ENCODE peak calls at places on chromosomes 13 and 19, in six cellular contexts. I is Peyer's patch, V is AG04450, G is breast epithelium, L is lower lobe of right lung, X is neural progenitor cell. Q is an unnamed sample.

GRCh38 chr19:3668331-3669133 is 31.7 kb downstream of the PIP5K1C start:
- DNase-seq in G (no peak), V (no peak), L (no peak), I (no peak), X (no peak), Q (no peak)

GRCh38 chr19:19997656-19998268 is 41.5 kb downstream of the ZNF682 start:
- DNase-seq in X (peak), L (no peak), G (peak), I (peak), V (no peak), Q (no peak)

GRCh38 chr13:51502206-51502651 is 49.4 kb upstream of the INTS6 start:
- DNase-seq in L (no peak), X (no peak), V (no peak), I (no peak), G (no peak), Q (no peak)

GRCh38 chr19:32843716-32844245 is 25.8 kb downstream of the SLC7A9 start:
- DNase-seq in X (no peak), V (no peak), G (no peak), L (no peak), I (no peak), Q (no peak)

GRCh38 chr13:77518266-77518665 is 17.2 kb upstream of the SCEL start:
- DNase-seq in L (no peak), G (no peak), I (no peak), X (no peak), V (no peak), Q (no peak)

GRCh38 chr13:44051923-44052322 is 172.2 kb downstream of the LACC1 start:
- DNase-seq in X (no peak), L (no peak), V (no peak), I (no peak), G (no peak), Q (no peak)

GRCh38 chr19:22623841-22624221 is 10.3 kb upstream of the ZNF492 start:
- DNase-seq in G (no peak), X (no peak), I (no peak), V (no peak), L (no peak), Q (no peak)

GRCh38 chr19:30253581-30253996 is 118.6 kb upstream of the ZNF536 start:
- DNase-seq in X (peak), I (no peak), G (no peak), L (no peak), V (no peak), Q (no peak)

GRCh38 chr13:20911037-20911436 is 8.5 kb upstream of the XPO4 start:
- DNase-seq in I (no peak), G (no peak), V (no peak), X (no peak), L (no peak), Q (no peak)

GRCh38 chr19:10258080-10258710 is 6.2 kb downstream of the MRPL4 start:
- DNase-seq in V (no peak), I (no peak), X (no peak), L (no peak), G (no peak), Q (no peak)
- H3K27ac ChIP-seq in V (no peak), I (no peak), X (no peak), L (no peak), G (no peak), Q (no peak)

GRCh38 chr19:5515737-5516136 is 52.0 kb downstream of the TINCR start:
- DNase-seq in V (no peak), L (no peak), I (no peak), X (no peak), G (no peak), Q (no peak)
- TF ChIP-seq CTCF in V (no peak), L (no peak), I (no peak), X (peak), G (no peak), Q (no peak)

GRCh38 chr13:99174533-99175100 is 26.0 kb upstream of the UBAC2 start:
- DNase-seq in G (no peak), I (no peak), V (no peak), L (no peak), X (no peak), Q (no peak)

GRCh38 chr13:99178636-99179035 is 22.0 kb upstream of the UBAC2 start:
- DNase-seq in V (no peak), I (peak), G (no peak), X (no peak), L (no peak), Q (peak)

GRCh38 chr13:99173606-99174005 is 27.0 kb upstream of the UBAC2 start:
- DNase-seq in I (no peak), X (no peak), L (no peak), V (no peak), G (no peak), Q (no peak)

GRCh38 chr13:99176309-99177276 is 24.1 kb upstream of the UBAC2 start:
- DNase-seq in X (peak), G (peak), V (no peak), L (peak), I (peak), Q (peak)

DNA sequence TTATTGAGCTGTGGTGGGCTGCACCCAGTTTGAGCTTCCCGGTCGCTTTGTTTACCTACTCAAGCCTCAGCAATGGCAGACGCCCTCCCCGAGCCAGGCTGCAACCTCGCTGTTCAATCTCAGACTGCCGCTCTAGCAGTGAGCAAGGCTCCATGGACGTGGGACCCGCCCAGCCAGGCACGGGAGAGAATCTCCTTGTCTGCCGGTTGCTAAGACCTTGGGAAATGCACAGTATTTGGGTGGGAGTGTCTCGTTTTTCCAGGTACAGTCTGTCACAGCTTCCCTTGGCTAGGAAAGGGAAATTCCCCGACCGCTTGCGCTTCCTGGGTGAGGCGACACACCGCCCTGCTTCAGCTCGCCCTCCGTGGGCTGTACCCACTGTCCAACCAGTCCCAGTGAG is 27.7 kb upstream of the UBAC2 start:
- DNase-seq in G (no peak), I (no peak), L (no peak), X (no peak), V (no peak), Q (no peak)
- H3K27ac ChIP-seq in G (no peak), I (no peak), L (no peak), X (no peak), V (no peak), Q (no peak)

GRCh38 chr19:1794424-1795185 is 17.5 kb downstream of the ATP8B3 start:
- DNase-seq in L (no peak), V (no peak), G (no peak), I (no peak), X (no peak), Q (no peak)
- TF ChIP-seq CTCF in L (no peak), V (no peak), G (no peak), I (no peak), X (no peak), Q (no peak)

DNA sequence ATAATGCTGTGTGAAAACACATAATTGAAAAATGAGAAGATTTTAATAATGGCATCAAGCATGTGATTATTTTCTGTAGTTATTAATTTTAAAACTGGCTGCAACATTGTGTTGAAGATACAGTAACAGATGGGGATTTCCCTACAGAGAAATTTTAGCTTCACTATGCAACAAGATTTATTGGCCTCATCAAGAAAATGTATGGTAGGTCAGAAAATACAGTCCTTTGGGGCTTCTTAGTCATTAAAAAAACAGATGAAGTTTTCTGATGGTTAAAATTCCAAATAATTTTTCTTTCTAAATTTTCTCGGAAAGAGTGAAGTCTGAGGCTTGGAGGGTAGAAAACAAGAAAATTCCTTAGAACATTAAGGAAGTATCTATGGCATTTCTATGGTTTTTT is 1790.8 kb upstream of the PCDH20 start:
- DNase-seq in V (no peak), G (no peak), X (no peak), L (no peak), I (no peak), Q (no peak)
- H3K27ac ChIP-seq in V (no peak), G (no peak), X (no peak), L (no peak), I (no peak), Q (no peak)

GRCh38 chr13:113209336-113209879 is at the start of gene CUL4A:
- DNase-seq in L (peak), V (no peak), X (peak), I (peak), G (peak), Q (peak)

GRCh38 chr13:113208424-113209335 is at the start of gene PCID2:
- DNase-seq in L (peak), G (peak), V (no peak), I (peak), X (peak), Q (peak)

GRCh38 chr13:113210834-113211233 is 1.4 kb downstream of the CUL4A start:
- DNase-seq in L (no peak), X (no peak), I (no peak), G (no peak), V (no peak), Q (no peak)

GRCh38 chr13:113211774-113212173 is 2.4 kb downstream of the CUL4A start:
- DNase-seq in L (no peak), X (peak), I (no peak), V (no peak), G (no peak), Q (no peak)

GRCh38 chr13:113209880-113210421 is 538 bp downstream of the CUL4A start:
- DNase-seq in I (peak), V (no peak), X (peak), G (no peak), L (peak), Q (peak)
- TF ChIP-seq CTCF in I (no peak), V (no peak), X (no peak), G (no peak), L (peak), Q (no peak)

GRCh38 chr19:46347572-46347883 is 641 bp downstream of the PPP5C start:
- DNase-seq in I (no peak), G (no peak), X (no peak), L (no peak), V (no peak), Q (no peak)
- H3K27ac ChIP-seq in I (peak), G (peak), X (no peak), L (peak), V (no peak), Q (peak)

GRCh38 chr13:49646688-49647087 is 18.4 kb downstream of the ARL11 start:
- DNase-seq in X (no peak), V (no peak), L (no peak), I (no peak), G (no peak), Q (no peak)

GRCh38 chr13:49651775-49652690 is 23.7 kb downstream of the ARL11 start:
- DNase-seq in L (no peak), I (no peak), V (no peak), G (no peak), X (no peak), Q (peak)

GRCh38 chr13:49652691-49653305 is 24.5 kb downstream of the ARL11 start:
- DNase-seq in I (no peak), G (no peak), X (peak), V (no peak), L (no peak), Q (peak)

GRCh38 chr13:49649963-49650312 is 21.6 kb downstream of the ARL11 start:
- DNase-seq in V (no peak), X (no peak), I (no peak), L (no peak), G (no peak), Q (peak)

GRCh38 chr13:49649244-49649962 is 21.1 kb downstream of the ARL11 start:
- DNase-seq in L (no peak), G (no peak), I (no peak), X (peak), V (no peak), Q (no peak)
- TF ChIP-seq CTCF in L (peak), G (peak), I (no peak), X (peak), V (peak), Q (peak)

Q was measured in gastrocnemius medialis.